ENCODE peak calls at places on chromosomes 16 and 17, in five cellular contexts. One of them, this sample, is unnamed.

GRCh38 chr16:67672739-67673662 is 6.4 kb downstream of the C16orf86 start:
- DNase-seq in sciatic nerve: no peak
- DNase-seq in mucosa of descending colon: no peak
- DNase-seq in fibroblast of gingiva: peak; percentile 74
- DNase-seq in fibroblast of lung: peak; percentile 77
- DNase-seq in this sample: peak; percentile 71

GRCh38 chr17:41678907-41679739 is 9.6 kb upstream of the EIF1 start:
- DNase-seq in sciatic nerve: no peak
- DNase-seq in mucosa of descending colon: no peak
- DNase-seq in fibroblast of gingiva: no peak
- DNase-seq in fibroblast of lung: peak; percentile 41
- DNase-seq in this sample: peak; percentile 55

GRCh38 chr17:55709984-55710383 is 12.7 kb downstream of the TMEM100 start:
- DNase-seq in sciatic nerve: no peak
- DNase-seq in mucosa of descending colon: no peak
- DNase-seq in fibroblast of gingiva: peak; percentile 31
- DNase-seq in fibroblast of lung: no peak
- DNase-seq in this sample: peak; percentile 15

GRCh38 chr16:70526403-70526802 is 2.8 kb downstream of the SF3B3 start:
- DNase-seq in sciatic nerve: no peak
- DNase-seq in mucosa of descending colon: no peak
- DNase-seq in fibroblast of gingiva: peak; percentile 38
- DNase-seq in fibroblast of lung: peak; percentile 37
- DNase-seq in this sample: no peak

GRCh38 chr17:48457080-48457836 is 27.2 kb upstream of the SKAP1 start:
- DNase-seq in sciatic nerve: peak; percentile 62
- DNase-seq in mucosa of descending colon: peak; percentile 65
- DNase-seq in fibroblast of gingiva: peak; percentile 4
- DNase-seq in fibroblast of lung: peak; percentile 58
- DNase-seq in this sample: peak; percentile 50

GRCh38 chr17:45660474-45660873 is 123.6 kb upstream of the CRHR1 start:
- DNase-seq in sciatic nerve: no peak
- DNase-seq in mucosa of descending colon: no peak
- DNase-seq in fibroblast of gingiva: no peak
- DNase-seq in fibroblast of lung: no peak
- DNase-seq in this sample: no peak

GRCh38 chr16:71467810-71468209 is 5.8 kb upstream of the ZNF23 start:
- DNase-seq in sciatic nerve: no peak
- DNase-seq in mucosa of descending colon: no peak
- DNase-seq in fibroblast of gingiva: no peak
- DNase-seq in fibroblast of lung: peak; percentile 20
- DNase-seq in this sample: peak; percentile 33

GRCh38 chr17:76191891-76192290 is 48.4 kb downstream of the RNF157 start:
- DNase-seq in sciatic nerve: no peak
- DNase-seq in mucosa of descending colon: no peak
- DNase-seq in fibroblast of gingiva: no peak
- DNase-seq in fibroblast of lung: no peak
- DNase-seq in this sample: no peak

GRCh38 chr17:68591583-68591982 is 9.6 kb downstream of the FAM20A start:
- DNase-seq in sciatic nerve: no peak
- DNase-seq in mucosa of descending colon: no peak
- DNase-seq in fibroblast of gingiva: no peak
- DNase-seq in fibroblast of lung: no peak
- DNase-seq in this sample: no peak

GRCh38 chr17:82234211-82235055 is 5.6 kb downstream of the SLC16A3 start:
- DNase-seq in sciatic nerve: peak; percentile 68
- DNase-seq in mucosa of descending colon: peak; percentile 65
- DNase-seq in fibroblast of gingiva: no peak
- DNase-seq in fibroblast of lung: no peak
- DNase-seq in this sample: no peak

GRCh38 chr16:65658339-65659275 is 536.7 kb upstream of the CDH11 start:
- DNase-seq in sciatic nerve: no peak
- DNase-seq in mucosa of descending colon: no peak
- DNase-seq in fibroblast of gingiva: peak; percentile 53
- DNase-seq in fibroblast of lung: peak; percentile 68
- DNase-seq in this sample: peak; percentile 95

GRCh38 chr16:85751665-85752501 is 987 bp upstream of the C16orf74 start:
- DNase-seq in sciatic nerve: no peak
- DNase-seq in mucosa of descending colon: no peak
- DNase-seq in fibroblast of gingiva: no peak
- DNase-seq in fibroblast of lung: peak; percentile 25
- DNase-seq in this sample: no peak

GRCh38 chr16:50198802-50199410 is 45.8 kb downstream of the TENT4B start:
- DNase-seq in sciatic nerve: no peak
- DNase-seq in mucosa of descending colon: no peak
- DNase-seq in fibroblast of gingiva: no peak
- DNase-seq in fibroblast of lung: no peak
- DNase-seq in this sample: no peak

GRCh38 chr17:8857919-8858318 is 9.6 kb downstream of the PIK3R6 start:
- DNase-seq in sciatic nerve: peak; percentile 66
- DNase-seq in mucosa of descending colon: no peak
- DNase-seq in fibroblast of gingiva: peak; percentile 7
- DNase-seq in fibroblast of lung: no peak
- DNase-seq in this sample: peak; percentile 18

GRCh38 chr16:69644790-69645189 is 79.0 kb downstream of the NFAT5 start:
- DNase-seq in sciatic nerve: no peak
- DNase-seq in mucosa of descending colon: no peak
- DNase-seq in fibroblast of gingiva: no peak
- DNase-seq in fibroblast of lung: peak; percentile 8
- DNase-seq in this sample: peak; percentile 40

GRCh38 chr17:65433157-65433556 is 128.3 kb downstream of the AXIN2 start:
- DNase-seq in sciatic nerve: no peak
- DNase-seq in mucosa of descending colon: no peak
- DNase-seq in fibroblast of gingiva: no peak
- DNase-seq in fibroblast of lung: no peak
- DNase-seq in this sample: no peak